ENCODE peak calls at places on chromosomes 16 and 17, in seven cellular contexts. S is MM.1S; B is naive B cell; P is T-helper 2 cell; Z is cardiac fibroblast; D is stimulated activated CD8-positive, alpha-beta memory T cell treated with anti-CD3 and anti-CD28 coated beads, Interleukin-4, amount 100 ng/mL, for 1 hour; T is NCI-H146. W is an unnamed sample.

GRCh38 chr16:89598199-89598598 is 15.2 kb upstream of the DPEP1 start:
- DNase-seq in S (no peak), B (no peak), P (peak), Z (peak), D (no peak), T (no peak), W (peak)

GRCh38 chr17:71412803-71413202 is 708.0 kb upstream of the SOX9 start:
- DNase-seq in S (no peak), B (no peak), P (no peak), Z (peak), D (no peak), T (no peak), W (peak)

GRCh38 chr17:37301288-37301687 is 74.5 kb upstream of the C17orf78 start:
- DNase-seq in S (no peak), B (no peak), P (no peak), Z (peak), D (no peak), T (no peak), W (no peak)

GRCh38 chr17:79930077-79930785 is 91.0 kb upstream of the CBX4 start:
- DNase-seq in S (no peak), B (no peak), P (no peak), Z (no peak), D (no peak), T (peak), W (peak)

GRCh38 chr17:19641687-19642372 is 6.7 kb upstream of the ALDH3A2 start:
- DNase-seq in S (no peak), B (no peak), P (no peak), Z (no peak), D (no peak), T (no peak), W (no peak)

GRCh38 chr17:14805348-14805747 is 459.8 kb downstream of the PMP22 start:
- DNase-seq in S (no peak), B (no peak), P (no peak), Z (peak), D (no peak), T (no peak), W (peak)

GRCh38 chr17:64358261-64358788 is 32.3 kb downstream of the PECAM1 start:
- DNase-seq in S (no peak), B (no peak), P (no peak), Z (no peak), D (no peak), T (peak), W (peak)

GRCh38 chr17:14775761-14776492 is 475.0 kb downstream of the HS3ST3B1 start:
- DNase-seq in S (no peak), B (no peak), P (no peak), Z (peak), D (no peak), T (no peak), W (peak)

GRCh38 chr17:67059372-67059771 is 15.0 kb downstream of the CACNG1 start:
- DNase-seq in S (no peak), B (no peak), P (no peak), Z (no peak), D (no peak), T (no peak), W (no peak)

GRCh38 chr17:50866950-50867855 is 1.0 kb upstream of the TOB1 start:
- DNase-seq in S (peak), B (peak), P (peak), Z (peak), D (peak), T (peak), W (peak)

GRCh38 chr16:30728321-30728720 is 19.9 kb upstream of the PHKG2 start:
- DNase-seq in S (no peak), B (no peak), P (no peak), Z (no peak), D (no peak), T (no peak), W (no peak)

GRCh38 chr17:38798614-38799500 is 499 bp downstream of the PIP4K2B start:
- DNase-seq in S (peak), B (no peak), P (peak), Z (peak), D (peak), T (peak), W (peak)

GRCh38 chr16:87681990-87682570 is 79.8 kb downstream of the JPH3 start:
- DNase-seq in S (no peak), B (no peak), P (peak), Z (peak), D (no peak), T (no peak), W (peak)

GRCh38 chr17:71486171-71486740 is 634.6 kb upstream of the SOX9 start:
- DNase-seq in S (no peak), B (no peak), P (no peak), Z (peak), D (no peak), T (no peak), W (no peak)

GRCh38 chr17:17028059-17028877 is 14.0 kb upstream of the MPRIP start:
- DNase-seq in S (no peak), B (no peak), P (no peak), Z (peak), D (no peak), T (peak), W (peak)

GRCh38 chr17:58233547-58233946 is 4.8 kb upstream of the LPO start:
- DNase-seq in S (no peak), B (peak), P (no peak), Z (no peak), D (no peak), T (no peak), W (no peak)

GRCh38 chr17:81068411-81068810 is 33.5 kb downstream of the BAIAP2 start:
- DNase-seq in S (no peak), B (no peak), P (no peak), Z (no peak), D (no peak), T (no peak), W (no peak)

GRCh38 chr16:24036614-24037013 is 200.8 kb downstream of the PRKCB start:
- DNase-seq in S (peak), B (peak), P (peak), Z (peak), D (no peak), T (peak), W (peak)

GRCh38 chr16:12773216-12773615 is 30.5 kb downstream of the CPPED1 start:
- DNase-seq in S (no peak), B (no peak), P (no peak), Z (no peak), D (no peak), T (no peak), W (no peak)

GRCh38 chr17:49917771-49918170 is 51.2 kb upstream of the DLX4 start:
- DNase-seq in S (no peak), B (no peak), P (no peak), Z (no peak), D (no peak), T (no peak), W (no peak)

GRCh38 chr16:67030221-67030962 is 1.4 kb downstream of the CBFB start:
- DNase-seq in S (no peak), B (no peak), P (no peak), Z (no peak), D (no peak), T (no peak), W (no peak)

GRCh38 chr16:49484454-49484853 is 110.8 kb downstream of the C16orf78 start:
- DNase-seq in S (peak), B (no peak), P (no peak), Z (peak), D (no peak), T (peak), W (peak)

GRCh38 chr16:49857423-49858181 is 1.7 kb upstream of the ZNF423 start:
- DNase-seq in S (peak), B (peak), P (peak), Z (peak), D (no peak), T (peak), W (peak)

GRCh38 chr17:77312786-77313599 is 172.2 kb downstream of the SEC14L1 start:
- DNase-seq in S (no peak), B (no peak), P (no peak), Z (peak), D (no peak), T (no peak), W (peak)

GRCh38 chr17:76927982-76928381 is 59.8 kb downstream of the MGAT5B start:
- DNase-seq in S (no peak), B (no peak), P (no peak), Z (no peak), D (no peak), T (no peak), W (no peak)

GRCh38 chr17:42422958-42423712 is at the start of gene CAVIN1:
- DNase-seq in S (no peak), B (no peak), P (no peak), Z (peak), D (no peak), T (no peak), W (peak)

GRCh38 chr17:81608082-81608481 is 28.8 kb downstream of the NPLOC4 start:
- DNase-seq in S (no peak), B (no peak), P (peak), Z (no peak), D (no peak), T (no peak), W (no peak)

GRCh38 chr17:60305141-60305540 is 86.8 kb downstream of the USP32 start:
- DNase-seq in S (peak), B (peak), P (peak), Z (no peak), D (no peak), T (no peak), W (no peak)

GRCh38 chr17:28467456-28468025 is 5.9 kb upstream of the SLC13A2 start:
- DNase-seq in S (no peak), B (no peak), P (no peak), Z (peak), D (no peak), T (no peak), W (peak)

GRCh38 chr16:52553322-52553721 is 6.4 kb upstream of the TOX3 start:
- DNase-seq in S (no peak), B (no peak), P (no peak), Z (no peak), D (no peak), T (peak), W (no peak)

GRCh38 chr16:84524346-84524920 is 20.0 kb upstream of the MEAK7 start:
- DNase-seq in S (no peak), B (no peak), P (no peak), Z (no peak), D (no peak), T (no peak), W (no peak)

GRCh38 chr17:66783656-66784381 is 51.1 kb upstream of the CACNG5 start:
- DNase-seq in S (no peak), B (no peak), P (no peak), Z (no peak), D (no peak), T (no peak), W (no peak)

GRCh38 chr16:57479043-57479421 is 7.3 kb downstream of the DOK4 start:
- DNase-seq in S (no peak), B (peak), P (no peak), Z (no peak), D (no peak), T (no peak), W (peak)

GRCh38 chr17:50051606-50052005 is 4.3 kb upstream of the ITGA3 start:
- DNase-seq in S (no peak), B (no peak), P (no peak), Z (peak), D (no peak), T (no peak), W (no peak)

GRCh38 chr17:50772251-50772650 is 4.9 kb upstream of the ANKRD40CL start:
- DNase-seq in S (peak), B (no peak), P (no peak), Z (no peak), D (no peak), T (no peak), W (no peak)